ENCODE peak calls at places on chromosomes 5 and 9, in five cellular contexts. O is CD8-positive, alpha-beta T cell; F is adipocyte; G is psoas muscle; C is PC-9. J is an unnamed sample. For H3K27me3 and H3K4me1, the result is how much of the 10 kb centered on the place peaks cover.

GRCh38 chr9:98991981-98992884 is 48.5 kb downstream of the COL15A1 start:
- DNase-seq in O (no peak), F (no peak), G (no peak), C (no peak), J (no peak)

GRCh38 chr5:131379723-131380122 is 115.9 kb downstream of the CDC42SE2 start:
- DNase-seq in O (peak), F (no peak), G (no peak), C (no peak), J (peak)

GRCh38 chr5:125043781-125044391 is 297.4 kb upstream of the ZNF608 start:
- DNase-seq in O (no peak), F (peak), G (peak), C (peak), J (peak)

GRCh38 chr5:172957458-172957857 is 1.8 kb upstream of the RPL26L1 start:
- DNase-seq in O (no peak), F (no peak), G (no peak), C (no peak), J (no peak)

GRCh38 chr9:88807426-88807825 is 183.8 kb upstream of the S1PR3 start:
- DNase-seq in O (no peak), F (no peak), G (no peak), C (no peak), J (no peak)

GRCh38 chr5:1468247-1468612 is 23.0 kb upstream of the SLC6A3 start:
- DNase-seq in O (no peak), F (peak), G (no peak), C (no peak), J (no peak)

GRCh38 chr9:78821126-78821822 is 524.3 kb downstream of the PSAT1 start:
- DNase-seq in O (no peak), F (peak), G (no peak), C (no peak), J (peak)

GRCh38 chr9:87197349-87198130 is 250.2 kb upstream of the GAS1 start:
- DNase-seq in O (no peak), F (no peak), G (no peak), C (no peak), J (no peak)

GRCh38 chr5:74631088-74631960 is 9.2 kb downstream of the ENC1 start:
- DNase-seq in O (no peak), F (peak), G (no peak), C (no peak), J (peak)

GRCh38 chr5:131423056-131423455 is 159.2 kb downstream of the CDC42SE2 start:
- DNase-seq in O (no peak), F (peak), G (no peak), C (no peak), J (peak)

GRCh38 chr9:126386088-126386487 is 59.5 kb downstream of the MVB12B start:
- DNase-seq in O (no peak), F (peak), G (no peak), C (no peak), J (no peak)

GRCh38 chr9:35521708-35522107 is 31.8 kb downstream of the RUSC2 start:
- DNase-seq in O (no peak), F (peak), G (peak), C (no peak), J (peak)

GRCh38 chr9:133160742-133161541 is 2.8 kb downstream of the GBGT1 start:
- DNase-seq in O (no peak), F (peak), G (peak), C (peak), J (peak)

GRCh38 chr9:6667633-6668280 is 22.2 kb upstream of the GLDC start:
- DNase-seq in O (no peak), F (peak), G (no peak), C (no peak), J (peak)

GRCh38 chr9:68760674-68761003 is 55.6 kb downstream of the PIP5K1B start:
- DNase-seq in O (no peak), F (no peak), G (no peak), C (no peak), J (no peak)
- H3K27me3 ChIP-seq in O (under half), F (under half), G (under half), C (under half), J (under half)

GRCh38 chr9:626591-626990 is 214.9 kb upstream of the DMRT1 start:
- DNase-seq in O (no peak), F (peak), G (no peak), C (no peak), J (no peak)

GRCh38 chr9:627571-627970 is 213.9 kb upstream of the DMRT1 start:
- DNase-seq in O (no peak), F (no peak), G (no peak), C (no peak), J (no peak)

GRCh38 chr9:630817-631216 is 210.7 kb upstream of the DMRT1 start:
- DNase-seq in O (no peak), F (peak), G (no peak), C (no peak), J (no peak)

GRCh38 chr9:631596-631995 is 209.9 kb upstream of the DMRT1 start:
- DNase-seq in O (no peak), F (no peak), G (no peak), C (no peak), J (no peak)

GRCh38 chr9:629136-629535 is 212.4 kb upstream of the DMRT1 start:
- DNase-seq in O (no peak), F (no peak), G (no peak), C (no peak), J (no peak)
- H3K4me1 ChIP-seq in O (under half), F (under half), G (under half), C (under half), J (under half)

DNA sequence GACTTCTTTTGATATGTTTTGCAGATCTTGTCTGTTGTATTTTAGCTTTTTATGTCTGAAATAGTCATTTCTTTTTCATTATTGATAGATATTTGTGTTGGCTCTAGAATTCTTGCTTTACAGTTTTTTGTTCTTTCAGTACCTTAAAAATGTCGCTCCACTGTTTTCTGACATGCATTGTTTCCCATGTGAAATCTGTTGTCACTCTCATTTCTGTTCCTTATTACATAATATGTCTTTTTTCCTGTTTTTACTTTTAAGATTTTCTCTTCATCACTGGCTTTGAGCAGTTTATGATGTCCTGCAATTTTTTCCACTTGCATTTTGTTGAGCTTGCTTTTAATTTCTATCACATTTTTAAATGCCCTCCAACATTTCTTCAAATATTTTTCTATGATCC is 270.4 kb upstream of the TARS1 start:
- DNase-seq in O (no peak), F (no peak), G (no peak), C (no peak), J (no peak)
- H3K27me3 ChIP-seq in O (under half), F (under half), G (under half), C (under half), J (under half)

GRCh38 chr5:138950411-138951011 is 75.4 kb upstream of the LRRTM2 start:
- DNase-seq in O (no peak), F (no peak), G (no peak), C (no peak), J (no peak)
- H3K4me1 ChIP-seq in O (under half), F (under half), G (under half), C (under half), J (under half)

GRCh38 chr5:175824621-175825020 is 46.8 kb upstream of the CPLX2 start:
- DNase-seq in O (no peak), F (no peak), G (no peak), C (no peak), J (no peak)

GRCh38 chr5:175822225-175822624 is 49.2 kb upstream of the CPLX2 start:
- DNase-seq in O (no peak), F (no peak), G (no peak), C (peak), J (peak)

GRCh38 chr5:175821790-175822211 is 49.6 kb upstream of the CPLX2 start:
- DNase-seq in O (no peak), F (no peak), G (no peak), C (peak), J (no peak)

GRCh38 chr5:175825906-175826305 is 45.5 kb upstream of the CPLX2 start:
- DNase-seq in O (no peak), F (no peak), G (no peak), C (no peak), J (no peak)

GRCh38 chr5:175823731-175824525 is 47.5 kb upstream of the CPLX2 start:
- DNase-seq in O (no peak), F (no peak), G (no peak), C (no peak), J (no peak)
- H3K27me3 ChIP-seq in O (under half), F (half or more), G (under half), C (under half), J (under half)

GRCh38 chr5:179820483-179821297 is at the start of gene SQSTM1:
- DNase-seq in O (peak), F (peak), G (peak), C (no peak), J (peak)

GRCh38 chr5:179821298-179822058 is 773 bp downstream of the SQSTM1 start:
- DNase-seq in O (peak), F (peak), G (peak), C (peak), J (peak)

GRCh38 chr5:179819296-179820126 is 1.2 kb upstream of the SQSTM1 start:
- DNase-seq in O (no peak), F (peak), G (peak), C (peak), J (peak)

GRCh38 chr5:179818746-179819295 is 1.9 kb upstream of the SQSTM1 start:
- DNase-seq in O (peak), F (peak), G (peak), C (peak), J (peak)

DNA sequence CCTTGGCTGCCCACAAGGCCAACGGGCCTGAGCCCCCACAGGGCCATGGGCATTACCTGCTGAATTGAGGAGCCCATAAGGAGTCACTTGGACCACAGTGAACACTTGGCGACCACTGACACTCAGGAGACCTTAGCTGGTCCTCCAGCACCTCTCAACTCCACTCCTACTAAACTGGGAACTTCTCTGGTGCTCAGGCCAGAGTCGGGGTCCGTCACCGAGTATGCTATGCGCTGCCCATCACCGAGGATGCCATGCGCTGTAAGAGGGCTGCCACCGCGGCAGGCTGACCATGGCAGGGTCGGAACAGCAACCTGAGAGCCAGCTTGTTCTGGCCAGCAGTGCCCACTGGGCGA is 600 bp upstream of the SQSTM1 start:
- DNase-seq in O (no peak), F (no peak), G (no peak), C (no peak), J (no peak)
- H3K4me1 ChIP-seq in O (under half), F (half or more), G (half or more), C (half or more), J (under half)

DNA sequence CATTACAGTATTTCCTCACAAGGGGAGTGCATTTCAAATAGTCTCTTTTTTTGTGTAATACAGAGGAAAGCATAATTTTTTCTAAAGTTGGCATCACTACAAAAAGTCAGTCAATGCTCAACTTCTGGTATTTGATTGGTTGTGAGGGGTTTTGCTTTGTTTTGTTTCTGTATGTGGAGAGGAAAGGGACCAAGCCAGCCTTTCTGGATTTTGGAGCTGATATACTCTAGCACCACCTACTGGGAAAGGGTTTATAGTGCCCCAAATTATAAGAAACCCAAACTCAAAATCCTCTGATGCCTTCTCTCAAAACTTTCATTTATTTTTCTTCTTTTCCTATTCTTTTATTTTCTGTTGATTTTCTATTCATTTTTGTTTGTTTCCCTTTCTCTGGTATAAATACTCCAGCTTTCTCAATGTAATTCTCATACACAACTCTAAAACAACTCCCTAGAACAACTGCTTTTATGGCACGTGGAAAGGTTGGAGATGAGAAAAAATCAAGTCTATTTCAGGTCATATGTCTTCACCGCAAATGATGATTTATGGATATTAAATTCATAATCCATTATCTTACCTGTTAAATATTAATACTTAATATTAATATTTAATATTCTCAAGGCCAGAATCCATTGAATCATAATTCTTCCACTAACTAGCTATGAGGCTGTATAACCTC is 69.5 kb upstream of the ANXA1 start:
- DNase-seq in O (no peak), F (peak), G (no peak), C (no peak), J (peak)
- H3K27me3 ChIP-seq in O (under half), F (under half), G (under half), C (under half), J (under half)

DNA sequence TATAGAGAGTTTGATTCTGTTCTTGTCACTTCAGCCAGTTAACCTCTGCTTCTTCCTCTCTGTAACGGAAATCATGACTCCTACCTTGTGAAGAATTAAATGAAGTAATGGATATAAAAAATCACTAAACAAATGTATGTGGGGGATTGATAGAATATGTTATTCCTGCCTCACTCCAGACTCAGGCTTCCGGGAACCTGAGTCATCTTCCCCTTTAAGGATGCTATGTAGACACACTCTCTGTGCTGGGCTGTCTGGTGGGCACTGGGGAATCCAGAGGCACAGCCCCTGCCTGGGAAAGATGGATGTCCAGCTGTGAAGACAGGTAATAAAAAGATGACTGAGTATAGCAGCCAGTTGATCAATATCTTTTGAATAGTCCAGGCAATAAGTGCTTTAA is 77.4 kb downstream of the ZNF618 start:
- DNase-seq in O (no peak), F (no peak), G (no peak), C (no peak), J (no peak)
- H3K4me1 ChIP-seq in O (under half), F (under half), G (under half), C (under half), J (under half)

DNA sequence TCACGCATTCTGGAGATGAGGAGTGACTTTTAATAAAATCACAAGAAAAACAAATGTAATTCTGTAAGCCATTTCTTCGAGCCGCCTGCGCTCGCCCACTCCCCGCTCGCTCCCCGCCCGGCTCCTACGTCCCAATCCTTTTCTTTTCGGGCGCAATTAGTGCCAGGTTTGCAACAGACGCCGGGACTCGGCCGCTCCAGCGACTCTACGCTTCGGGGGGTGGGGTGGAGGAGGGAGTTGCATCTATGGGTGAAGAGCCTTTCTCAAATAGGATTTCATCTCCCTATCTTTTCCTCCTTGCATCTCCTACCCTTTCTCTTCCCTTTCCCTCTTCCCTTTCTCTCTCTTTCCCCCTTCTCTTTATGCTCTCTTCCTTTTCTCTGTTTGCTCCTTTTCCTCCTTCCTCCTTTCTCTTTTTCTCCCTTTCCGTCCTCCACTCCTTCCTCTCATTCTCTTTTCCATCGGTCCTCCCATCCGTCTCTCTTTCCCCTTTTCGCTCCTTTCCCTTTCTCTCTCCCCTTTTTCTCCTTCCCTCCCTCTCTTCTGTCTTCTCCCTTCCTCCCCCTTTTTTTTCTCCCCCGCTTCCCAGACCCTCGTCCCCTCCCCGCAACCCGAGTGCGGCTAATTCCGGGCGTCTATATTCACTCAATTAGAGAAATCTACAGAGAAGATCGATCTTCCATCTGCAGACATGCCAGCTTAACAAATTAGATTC is 6.1 kb upstream of the OTP start:
- DNase-seq in O (no peak), F (no peak), G (no peak), C (no peak), J (no peak)
- H3K27me3 ChIP-seq in O (half or more), F (half or more), G (under half), C (under half), J (half or more)

J was measured in fibroblast of lung.